ENCODE peak calls at places on chromosome 13, in seven cellular contexts. Q is mesenchymal stem cell, R is IMR-90, G is neuronal stem cell, F is mesendoderm, M is trophoblast cell, X is H9. Z is an unnamed sample.
A peak's percentile ranks its signal among the peaks of the same experiment; 100 is the strongest.

GRCh38 chr13:39281539-39282150 is 243.4 kb downstream of the NHLRC3 start:
- DNase-seq in M (peak; percentile 16), R (no peak), X (no peak), G (no peak), F (peak; percentile 80), Q (peak; percentile 38), Z (no peak)

GRCh38 chr13:91136806-91137205 is 210.7 kb upstream of the MIR17HG start:
- DNase-seq in R (no peak), G (peak; percentile 46), F (no peak), X (no peak), M (no peak), Q (no peak), Z (no peak)

GRCh38 chr13:99218969-99219368 is 18.3 kb downstream of the UBAC2 start:
- DNase-seq in Q (no peak), X (no peak), M (no peak), R (no peak), F (no peak), G (no peak), Z (no peak)

GRCh38 chr13:48500652-48501197 is 32.2 kb downstream of the RCBTB2 start:
- DNase-seq in M (peak; percentile 85), R (peak; percentile 96), G (no peak), F (no peak), Q (peak; percentile 87), X (no peak), Z (no peak)

GRCh38 chr13:34419025-34419424 is 523.0 kb upstream of the NBEA start:
- DNase-seq in F (no peak), X (no peak), Q (peak; percentile 47), M (no peak), R (no peak), G (no peak), Z (no peak)

GRCh38 chr13:41465215-41465907 is 8.0 kb downstream of the RGCC start:
- DNase-seq in Q (peak; percentile 63), X (no peak), F (no peak), R (peak; percentile 94), G (no peak), M (peak; percentile 40), Z (no peak)

GRCh38 chr13:72535076-72535475 is 192.4 kb downstream of the MZT1 start:
- DNase-seq in M (no peak), F (no peak), R (no peak), Q (no peak), X (no peak), G (no peak), Z (no peak)

GRCh38 chr13:98853791-98854191 is 101.3 kb upstream of the SLC15A1 start:
- DNase-seq in X (no peak), M (no peak), Q (peak; percentile 53), F (no peak), G (no peak), R (peak; percentile 56), Z (no peak)

GRCh38 chr13:97538193-97538592 is 104.2 kb downstream of the RAP2A start:
- DNase-seq in G (no peak), M (peak; percentile 88), F (no peak), R (no peak), Q (peak; percentile 11), X (no peak), Z (no peak)

GRCh38 chr13:50130686-50131051 is 115.4 kb downstream of the KCNRG start:
- DNase-seq in X (peak; percentile 58), R (peak; percentile 47), Q (no peak), F (no peak), M (peak; percentile 41), G (peak; percentile 46), Z (no peak)

GRCh38 chr13:50244913-50245574 is 229.8 kb downstream of the KCNRG start:
- DNase-seq in Q (peak; percentile 95), X (no peak), G (no peak), R (peak; percentile 88), F (peak; percentile 5), M (no peak), Z (no peak)

GRCh38 chr13:51636349-51636890 is 52.2 kb downstream of the WDFY2 start:
- DNase-seq in G (no peak), F (no peak), M (no peak), Q (no peak), R (no peak), X (no peak), Z (no peak)

GRCh38 chr13:33057019-33057785 is 41.0 kb downstream of the KL start:
- DNase-seq in F (peak; percentile 88), X (no peak), R (peak; percentile 6), M (peak; percentile 26), Q (peak; percentile 34), G (peak; percentile 54), Z (no peak)

GRCh38 chr13:83350569-83350968 is 531.7 kb downstream of the SLITRK1 start:
- DNase-seq in M (no peak), Q (no peak), G (no peak), X (no peak), R (peak; percentile 61), F (no peak), Z (no peak)

GRCh38 chr13:21436582-21436981 is 22.5 kb downstream of the ZDHHC20 start:
- DNase-seq in Q (no peak), F (no peak), R (no peak), X (no peak), M (no peak), G (no peak), Z (no peak)

GRCh38 chr13:93345642-93346220 is 119.1 kb downstream of the GPC6 start:
- DNase-seq in F (no peak), R (no peak), X (no peak), G (no peak), Q (no peak), M (peak; percentile 4), Z (no peak)

GRCh38 chr13:93344048-93344447 is 117.4 kb downstream of the GPC6 start:
- DNase-seq in G (no peak), R (no peak), X (no peak), F (peak; percentile 34), Q (no peak), M (no peak), Z (no peak)

GRCh38 chr13:93341517-93341916 is 114.9 kb downstream of the GPC6 start:
- DNase-seq in Q (no peak), X (no peak), R (no peak), F (no peak), M (no peak), G (no peak), Z (no peak)

GRCh38 chr13:93339550-93339949 is 112.9 kb downstream of the GPC6 start:
- DNase-seq in F (no peak), M (no peak), R (no peak), X (no peak), G (no peak), Q (no peak), Z (no peak)

GRCh38 chr13:93345061-93345460 is 118.5 kb downstream of the GPC6 start:
- DNase-seq in M (no peak), R (no peak), X (no peak), Q (no peak), F (peak; percentile 94), G (no peak), Z (no peak)
- H3K4ac ChIP-seq in M (no peak overlapping the region), R (no peak overlapping the region), X (no peak overlapping the region), Q (no peak overlapping the region), F (no peak overlapping the region), G (no peak overlapping the region), Z (no peak overlapping the region)

GRCh38 chr13:30742896-30743295 is 7.6 kb downstream of the ALOX5AP start:
- DNase-seq in F (no peak), M (peak; percentile 57), Q (no peak), G (no peak), X (no peak), R (no peak), Z (no peak)

GRCh38 chr13:30744686-30745085 is 9.3 kb downstream of the ALOX5AP start:
- DNase-seq in R (no peak), G (no peak), M (no peak), X (no peak), F (no peak), Q (no peak), Z (no peak)

GRCh38 chr13:30744056-30744684 is 8.8 kb downstream of the ALOX5AP start:
- DNase-seq in R (peak; percentile 61), Q (peak; percentile 86), M (peak; percentile 62), F (no peak), X (no peak), G (no peak), Z (no peak)

GRCh38 chr13:30745917-30746686 is 10.8 kb downstream of the ALOX5AP start:
- DNase-seq in Q (peak; percentile 64), F (no peak), M (no peak), G (no peak), R (no peak), X (no peak), Z (no peak)

GRCh38 chr13:30743319-30744055 is 8.1 kb downstream of the ALOX5AP start:
- DNase-seq in Q (peak; percentile 100), M (peak; percentile 98), X (no peak), G (no peak), F (no peak), R (peak; percentile 99), Z (no peak)
- H3K4ac ChIP-seq in Q (peak overlapping the region; percentile 73), M (no peak overlapping the region), X (no peak overlapping the region), G (no peak overlapping the region), F (no peak overlapping the region), R (peak overlapping the region; percentile 91), Z (no peak overlapping the region)

GRCh38 chr13:114038211-114038613 is 64.3 kb upstream of the C13orf46 start:
- DNase-seq in X (no peak), Q (no peak), R (no peak), G (no peak), F (no peak), M (no peak), Z (no peak)

GRCh38 chr13:114041493-114041892 is 67.6 kb upstream of the C13orf46 start:
- DNase-seq in G (no peak), F (no peak), X (no peak), R (no peak), Q (no peak), M (no peak), Z (no peak)

GRCh38 chr13:114037674-114038073 is 63.8 kb upstream of the C13orf46 start:
- DNase-seq in R (no peak), X (no peak), F (no peak), G (no peak), M (no peak), Q (no peak), Z (no peak)

GRCh38 chr13:114038900-114039299 is 65.0 kb upstream of the C13orf46 start:
- DNase-seq in G (no peak), R (no peak), F (no peak), M (no peak), X (no peak), Q (no peak), Z (no peak)

DNA sequence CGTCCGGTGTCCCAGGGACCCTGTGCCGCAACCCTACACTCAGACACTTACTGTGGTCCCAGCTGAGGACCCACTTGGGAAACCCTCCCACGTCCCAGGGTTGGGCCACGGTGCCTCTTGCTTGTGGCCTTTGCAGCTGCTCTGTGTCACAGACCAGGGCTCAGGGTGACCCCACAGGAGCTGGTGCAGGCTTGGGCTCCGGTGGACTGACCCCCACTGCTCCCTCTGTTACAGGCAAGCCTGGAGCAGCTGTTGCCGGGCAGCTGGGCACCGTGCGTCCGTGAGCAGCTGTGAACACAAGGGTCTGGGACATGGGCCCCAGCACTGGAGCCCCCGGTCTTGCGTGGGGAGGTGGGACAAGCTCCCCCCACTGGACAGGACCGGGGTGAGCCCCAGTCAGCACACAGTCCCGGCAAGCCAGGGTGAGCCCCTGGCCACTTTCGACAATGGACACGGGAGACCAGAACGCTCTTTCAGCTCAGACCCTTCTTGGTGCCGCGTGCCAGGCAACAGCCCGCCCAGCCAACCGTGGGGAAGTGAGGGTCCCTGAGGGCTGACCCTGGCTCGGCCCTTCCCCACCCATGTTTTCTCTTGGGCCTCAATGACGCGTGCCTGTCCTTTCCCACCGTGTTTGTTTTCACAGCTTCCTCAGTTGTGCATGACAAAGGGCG is 65.7 kb upstream of the C13orf46 start:
- DNase-seq in G (no peak), F (no peak), Q (no peak), M (no peak), R (no peak), X (no peak), Z (no peak)
- H3K4ac ChIP-seq in G (peak overlapping the region; percentile 12), F (no peak overlapping the region), Q (no peak overlapping the region), M (no peak overlapping the region), R (no peak overlapping the region), X (no peak overlapping the region), Z (no peak overlapping the region)

GRCh38 chr13:85204668-85205344 is 594.4 kb downstream of the SLITRK6 start:
- DNase-seq in X (no peak), R (no peak), Q (no peak), G (no peak), M (no peak), F (no peak), Z (no peak)
- H3K4ac ChIP-seq in X (no peak overlapping the region), R (no peak overlapping the region), Q (no peak overlapping the region), G (no peak overlapping the region), M (no peak overlapping the region), F (no peak overlapping the region), Z (no peak overlapping the region)